ENCODE peak calls at places on chromosome 6, in seven cellular contexts. P, J, O, X, B, Z and R are unnamed samples. For H3K36me3, the result is how much of the 10 kb centered on the place peaks cover.

GRCh38 chr6:60754879-60755278 is 1531.1 kb downstream of the KHDRBS2 start:
- DNase-seq in O (no peak), J (no peak), B (no peak), X (no peak), P (no peak), Z (no peak), R (no peak)

GRCh38 chr6:102619585-102619984 is 1226.1 kb downstream of the GRIK2 start:
- DNase-seq in X (no peak), B (peak), Z (no peak), O (no peak), P (no peak), J (no peak), R (no peak)

GRCh38 chr6:159117031-159117430 is 52.2 kb upstream of the FNDC1 start:
- DNase-seq in P (peak), X (peak), J (no peak), B (no peak), O (no peak), Z (no peak), R (no peak)

GRCh38 chr6:130885392-130886192 is 58.4 kb downstream of the SMLR1 start:
- DNase-seq in O (peak), B (peak), J (peak), X (peak), Z (no peak), P (no peak), R (peak)

GRCh38 chr6:30227763-30228487 is 14.7 kb upstream of the TRIM26 start:
- DNase-seq in P (no peak), B (no peak), Z (no peak), O (no peak), J (no peak), X (no peak), R (no peak)

GRCh38 chr6:3748726-3749389 is 2.7 kb downstream of the PXDC1 start:
- DNase-seq in J (no peak), B (no peak), X (no peak), O (no peak), P (no peak), Z (no peak), R (no peak)

GRCh38 chr6:91267246-91267645 is 680.4 kb upstream of the MAP3K7 start:
- DNase-seq in O (no peak), Z (no peak), X (no peak), P (no peak), J (no peak), B (no peak), R (no peak)

GRCh38 chr6:156396791-156397418 is 380.3 kb upstream of the ARID1B start:
- DNase-seq in P (no peak), Z (peak), X (peak), O (peak), J (no peak), B (no peak), R (no peak)

GRCh38 chr6:129162605-129163004 is 279.7 kb downstream of the LAMA2 start:
- DNase-seq in J (no peak), P (no peak), Z (no peak), B (no peak), X (no peak), O (no peak), R (no peak)

GRCh38 chr6:137661601-137662000 is 167.4 kb upstream of the OLIG3 start:
- DNase-seq in O (peak), Z (no peak), P (no peak), X (peak), J (no peak), B (no peak), R (no peak)

GRCh38 chr6:3585320-3585935 is 128.6 kb upstream of the SLC22A23 start:
- DNase-seq in O (no peak), X (no peak), Z (no peak), B (no peak), J (no peak), P (no peak), R (no peak)

GRCh38 chr6:36967301-36967700 is 12.8 kb downstream of the PI16 start:
- DNase-seq in P (no peak), B (no peak), J (no peak), X (no peak), O (no peak), Z (no peak), R (no peak)
- H3K36me3 ChIP-seq in P (half or more), B (under half), J (half or more), X (under half), O (under half), Z (half or more), R (half or more)

GRCh38 chr6:166558156-166559025 is 28.1 kb downstream of the RAMACL start:
- DNase-seq in Z (no peak), P (no peak), O (no peak), B (no peak), J (no peak), X (no peak), R (no peak)

GRCh38 chr6:166559211-166559610 is 27.3 kb downstream of the RAMACL start:
- DNase-seq in P (no peak), O (no peak), X (no peak), J (no peak), B (no peak), Z (no peak), R (no peak)

GRCh38 chr6:166561766-166562165 is 24.7 kb downstream of the RAMACL start:
- DNase-seq in B (no peak), P (no peak), J (no peak), O (no peak), Z (no peak), X (peak), R (no peak)

GRCh38 chr6:166559662-166560061 is 26.8 kb downstream of the RAMACL start:
- DNase-seq in Z (no peak), B (no peak), X (no peak), O (no peak), J (no peak), P (no peak), R (no peak)

DNA sequence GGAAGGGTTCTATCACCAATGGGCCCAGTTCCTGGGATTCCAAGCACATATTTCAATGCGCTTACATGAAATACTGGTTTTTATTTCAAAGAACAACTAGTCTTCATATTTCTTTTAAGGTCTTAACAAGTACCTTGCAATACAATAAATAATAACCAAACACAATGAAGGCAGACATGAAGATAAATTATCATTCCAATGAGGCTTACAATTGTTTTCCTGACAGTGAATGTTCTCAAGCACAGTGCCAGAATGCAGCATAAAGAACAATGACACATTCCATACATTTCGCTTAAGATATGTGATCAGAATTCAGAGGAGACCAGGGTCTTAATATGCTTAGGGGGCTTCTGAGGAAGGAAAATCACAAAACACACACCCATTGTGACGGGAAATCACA is 26.3 kb downstream of the RAMACL start:
- DNase-seq in J (no peak), X (no peak), O (no peak), Z (no peak), B (no peak), P (no peak), R (no peak)
- TF ChIP-seq POLR2A in J (no peak), X (no peak), O (no peak), Z (no peak), B (no peak), P (no peak), R (no peak)

DNA sequence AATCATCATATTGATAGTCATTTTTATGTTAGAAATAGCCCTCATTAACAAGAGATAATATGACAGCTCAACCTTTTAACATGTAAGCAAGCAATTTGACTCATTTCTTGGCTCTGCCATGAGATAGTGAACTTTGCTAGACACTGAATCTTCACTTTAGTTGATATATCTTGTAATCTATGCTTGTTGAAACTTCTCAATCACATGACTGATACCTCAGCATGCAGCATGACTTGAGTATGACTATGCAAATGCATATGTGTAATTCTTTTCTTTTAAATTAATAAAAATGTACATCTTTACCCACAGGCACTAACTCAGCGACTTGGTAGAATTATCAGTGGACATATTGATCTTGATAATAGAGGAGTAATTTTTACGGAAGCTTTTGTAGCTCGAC is 6.6 kb downstream of the UFL1 start:
- DNase-seq in O (no peak), Z (no peak), B (no peak), P (no peak), X (no peak), J (no peak), R (no peak)
- H3K36me3 ChIP-seq in O (under half), Z (half or more), B (under half), P (half or more), X (under half), J (half or more), R (half or more)

DNA sequence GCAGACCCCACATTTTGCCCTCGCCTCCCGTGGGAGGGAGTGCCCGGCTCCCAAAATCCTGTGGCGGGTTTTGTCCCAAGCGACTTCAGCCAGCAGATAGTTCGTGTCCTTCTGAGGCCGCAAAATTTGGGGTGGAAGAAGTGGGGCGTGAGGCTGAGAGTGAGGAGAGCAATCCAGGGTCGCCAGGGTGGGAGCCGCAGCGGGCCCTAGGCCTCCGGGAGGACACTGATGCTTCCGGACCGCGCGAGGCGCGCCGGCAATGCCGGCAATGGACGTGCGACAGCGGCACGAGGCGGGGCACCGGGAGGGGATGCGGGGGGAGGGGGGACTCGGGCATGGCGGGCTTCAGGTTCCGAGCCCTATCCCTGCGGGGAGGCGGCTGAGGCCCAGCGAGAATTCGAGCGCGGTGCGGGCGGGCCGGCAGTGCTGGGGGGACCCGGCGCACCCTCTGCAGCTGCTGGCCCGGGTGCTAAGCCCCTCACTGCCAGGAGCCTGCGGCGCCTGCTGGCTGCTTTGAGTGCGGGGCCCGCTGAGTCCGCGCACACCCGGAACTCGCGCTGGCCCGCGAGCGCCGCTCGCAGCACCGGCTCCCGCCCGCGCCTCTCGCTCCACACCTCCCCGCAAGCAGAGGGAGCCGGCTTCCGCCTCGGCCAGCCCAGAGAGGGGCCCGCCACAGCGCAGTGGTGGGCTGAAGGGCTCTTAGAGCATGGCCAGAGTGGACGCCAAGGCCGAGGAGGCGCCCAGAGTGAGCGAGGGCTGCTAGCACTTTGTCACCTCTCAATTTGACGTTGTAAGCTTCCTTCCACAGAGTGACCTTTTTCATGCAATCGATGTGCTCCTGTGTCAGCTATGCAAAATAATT is 143.8 kb downstream of the LPA start:
- DNase-seq in Z (peak), X (peak), J (peak), B (no peak), O (peak), P (peak), R (peak)
- TF ChIP-seq POLR2A in Z (no peak), X (no peak), J (no peak), B (no peak), O (no peak), P (no peak), R (no peak)

GRCh38 chr6:118899948-118900347 is 6.0 kb downstream of the ASF1A start:
- DNase-seq in X (no peak), Z (no peak), B (no peak), P (no peak), O (no peak), J (no peak), R (no peak)
- H3K36me3 ChIP-seq in X (under half), Z (under half), B (under half), P (under half), O (under half), J (under half), R (under half)